ENCODE peak calls at places on chromosomes 12 and 14, in four cellular contexts. One of them, this sample, is unnamed. For H3K4me1, the result is how much of the 10 kb centered on the place peaks cover.

GRCh38 chr14:74975059-74975810 is 19.8 kb upstream of the PGF start:
- DNase-seq in IMR-90: no peak
- DNase-seq in fibroblast of lung: no peak
- DNase-seq in NT2/D1: no peak
- DNase-seq in this sample: no peak

GRCh38 chr12:50222275-50222783 is 55.2 kb upstream of the CERS5 start:
- DNase-seq in IMR-90: peak
- DNase-seq in NT2/D1: peak
- DNase-seq in fibroblast of lung: peak
- DNase-seq in this sample: peak

GRCh38 chr12:81758421-81759214 is 532 bp downstream of the PPFIA2 start:
- DNase-seq in IMR-90: no peak
- DNase-seq in NT2/D1: peak
- DNase-seq in fibroblast of lung: peak
- DNase-seq in this sample: peak

GRCh38 chr12:5796171-5797091 is 148.6 kb downstream of the ANO2 start:
- DNase-seq in IMR-90: peak
- DNase-seq in fibroblast of lung: no peak
- DNase-seq in NT2/D1: peak
- DNase-seq in this sample: peak

GRCh38 chr14:66468778-66469367 is 17.3 kb upstream of the CCDC196 start:
- DNase-seq in NT2/D1: no peak
- DNase-seq in IMR-90: no peak
- DNase-seq in fibroblast of lung: no peak
- DNase-seq in this sample: no peak

GRCh38 chr12:108152179-108152538 is 23.1 kb downstream of the WSCD2 start:
- DNase-seq in IMR-90: no peak
- DNase-seq in NT2/D1: no peak
- DNase-seq in fibroblast of lung: no peak
- DNase-seq in this sample: no peak

GRCh38 chr12:45178771-45179170 is 37.1 kb upstream of the ANO6 start:
- DNase-seq in fibroblast of lung: no peak
- DNase-seq in IMR-90: no peak
- DNase-seq in NT2/D1: no peak
- DNase-seq in this sample: no peak

GRCh38 chr12:124508323-124509096 is 58.9 kb downstream of the NCOR2 start:
- DNase-seq in fibroblast of lung: peak
- DNase-seq in IMR-90: peak
- DNase-seq in NT2/D1: no peak
- DNase-seq in this sample: peak

GRCh38 chr14:64965356-64966000 is 6.7 kb downstream of the RAB15 start:
- DNase-seq in IMR-90: no peak
- DNase-seq in NT2/D1: no peak
- DNase-seq in fibroblast of lung: no peak
- DNase-seq in this sample: no peak

GRCh38 chr12:124759841-124760508 is 103.7 kb downstream of the SCARB1 start:
- DNase-seq in IMR-90: no peak
- DNase-seq in NT2/D1: no peak
- DNase-seq in fibroblast of lung: peak
- DNase-seq in this sample: no peak

GRCh38 chr12:113242560-113242959 is 21.3 kb downstream of the TPCN1 start:
- DNase-seq in IMR-90: no peak
- DNase-seq in fibroblast of lung: no peak
- DNase-seq in NT2/D1: no peak
- DNase-seq in this sample: no peak
- H3K4me1 ChIP-seq in IMR-90: under half
- H3K4me1 ChIP-seq in fibroblast of lung: under half
- H3K4me1 ChIP-seq in NT2/D1: under half
- H3K4me1 ChIP-seq in this sample: under half

GRCh38 chr12:93682846-93683261 is 5.7 kb downstream of the CRADD start:
- DNase-seq in fibroblast of lung: peak
- DNase-seq in IMR-90: no peak
- DNase-seq in NT2/D1: no peak
- DNase-seq in this sample: no peak
- H3K4me1 ChIP-seq in fibroblast of lung: under half
- H3K4me1 ChIP-seq in IMR-90: under half
- H3K4me1 ChIP-seq in NT2/D1: under half
- H3K4me1 ChIP-seq in this sample: under half

DNA sequence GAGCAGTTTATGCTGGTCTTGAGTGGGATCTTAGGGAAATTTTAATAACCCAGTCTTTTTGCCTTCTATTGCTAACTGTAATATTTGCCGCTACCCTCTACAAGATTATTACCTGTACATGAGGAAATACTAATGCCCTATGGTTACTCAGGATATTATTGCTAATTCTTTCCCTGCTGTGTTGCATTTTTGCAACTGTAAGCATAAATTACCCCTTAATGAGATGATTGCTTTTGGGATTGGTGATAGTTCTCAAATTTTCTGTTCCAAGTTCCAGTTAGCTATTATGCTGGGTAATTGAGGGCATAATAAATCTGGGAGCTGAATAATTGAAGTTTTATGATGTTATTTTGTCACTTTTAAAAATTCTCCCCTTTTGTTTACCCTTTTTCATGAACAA is 22.0 kb downstream of the ATF7IP start:
- DNase-seq in NT2/D1: no peak
- DNase-seq in fibroblast of lung: no peak
- DNase-seq in IMR-90: no peak
- DNase-seq in this sample: no peak
- H3K4me1 ChIP-seq in NT2/D1: under half
- H3K4me1 ChIP-seq in fibroblast of lung: under half
- H3K4me1 ChIP-seq in IMR-90: under half
- H3K4me1 ChIP-seq in this sample: under half

DNA sequence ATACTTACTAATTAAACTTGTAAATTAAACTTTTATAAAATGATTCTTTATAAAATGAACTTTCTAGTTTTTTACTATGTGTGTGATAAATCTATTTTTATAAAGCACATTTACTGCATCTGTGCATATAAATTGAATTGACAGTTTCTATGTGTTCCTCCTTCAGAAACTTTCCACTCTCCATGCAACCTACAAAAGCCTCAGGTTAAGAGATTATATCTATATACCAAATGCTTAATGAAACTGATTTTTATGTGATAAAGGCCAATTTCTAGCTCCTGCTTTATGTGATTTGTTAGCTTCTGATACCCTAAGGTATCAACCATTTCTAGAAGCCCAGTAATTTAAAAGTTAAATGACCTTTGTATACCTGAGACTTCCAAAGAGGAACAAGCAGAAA is 174.0 kb downstream of the SRGAP1 start:
- DNase-seq in NT2/D1: no peak
- DNase-seq in IMR-90: no peak
- DNase-seq in fibroblast of lung: no peak
- DNase-seq in this sample: no peak
- H3K4me1 ChIP-seq in NT2/D1: under half
- H3K4me1 ChIP-seq in IMR-90: under half
- H3K4me1 ChIP-seq in fibroblast of lung: under half
- H3K4me1 ChIP-seq in this sample: under half

DNA sequence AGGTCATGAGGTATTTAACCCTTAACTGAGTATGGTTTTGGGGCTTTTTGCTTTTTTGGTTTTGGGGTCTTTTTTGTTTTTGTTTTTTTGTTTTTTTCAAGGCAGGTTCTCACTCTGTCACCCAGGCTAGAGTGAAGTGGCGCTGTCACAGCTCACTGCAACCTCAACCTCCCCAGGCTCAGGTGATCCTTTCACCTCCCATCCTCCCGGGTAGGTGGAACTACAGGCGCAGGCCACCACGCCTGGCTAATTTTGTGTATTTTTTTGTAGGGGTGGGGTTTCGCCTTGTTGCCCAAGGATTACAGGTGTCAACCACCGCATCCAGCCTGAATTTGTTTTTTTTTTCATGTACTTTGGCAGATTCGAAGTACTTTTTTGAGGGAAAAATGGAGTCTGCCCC is 19.9 kb downstream of the RAP1B start:
- DNase-seq in IMR-90: no peak
- DNase-seq in NT2/D1: no peak
- DNase-seq in fibroblast of lung: no peak
- DNase-seq in this sample: no peak
- H3K4me1 ChIP-seq in IMR-90: under half
- H3K4me1 ChIP-seq in NT2/D1: under half
- H3K4me1 ChIP-seq in fibroblast of lung: under half
- H3K4me1 ChIP-seq in this sample: under half

This sample was measured in GM23248.